ENCODE peak calls at places on chromosomes 4 and X, in five cellular contexts. Z, K, H, M and N are unnamed samples.

GRCh38 chrX:115233497-115234219 is at the start of gene LRCH2:
- DNase-seq in H (peak), Z (peak), M (peak), K (peak), N (no peak)

GRCh38 chrX:152819732-152820131 is 10.8 kb downstream of the CETN2 start:
- DNase-seq in K (no peak), Z (no peak), H (no peak), M (peak), N (no peak)

GRCh38 chr4:22389240-22389871 is 126.5 kb downstream of the ADGRA3 start:
- DNase-seq in Z (peak), H (no peak), K (no peak), M (peak), N (no peak)

GRCh38 chr4:85427123-85427522 is 47.8 kb upstream of the ARHGAP24 start:
- DNase-seq in Z (no peak), M (no peak), K (no peak), H (no peak), N (no peak)

GRCh38 chr4:112522389-112522788 is 6.4 kb upstream of the NEUROG2 start:
- DNase-seq in Z (no peak), H (no peak), K (no peak), M (no peak), N (no peak)

GRCh38 chr4:165493359-165493758 is 114.6 kb downstream of the CPE start:
- DNase-seq in M (peak), H (peak), Z (no peak), K (peak), N (no peak)

GRCh38 chr4:79645942-79646341 is 237.9 kb upstream of the GK2 start:
- DNase-seq in Z (no peak), M (no peak), H (no peak), K (no peak), N (no peak)

GRCh38 chr4:41339812-41340809 is 83.4 kb downstream of the UCHL1 start:
- DNase-seq in M (peak), Z (peak), H (no peak), K (no peak), N (peak)

GRCh38 chr4:150583287-150584197 is 1.6 kb downstream of the MAB21L2 start:
- DNase-seq in H (no peak), Z (no peak), K (peak), M (peak), N (peak)

GRCh38 chr4:56626963-56627362 is 54.1 kb downstream of the HOPX start:
- DNase-seq in H (no peak), Z (no peak), K (no peak), M (no peak), N (no peak)

GRCh38 chr4:168337550-168337940 is 19.0 kb upstream of the DDX60 start:
- DNase-seq in K (no peak), M (peak), H (no peak), Z (no peak), N (no peak)

GRCh38 chrX:17802756-17803155 is 58.3 kb downstream of the RAI2 start:
- DNase-seq in H (no peak), M (no peak), K (no peak), Z (no peak), N (no peak)

GRCh38 chr4:122747883-122748282 is 15.4 kb downstream of the BBS12 start:
- DNase-seq in Z (no peak), H (no peak), M (peak), K (no peak), N (no peak)

GRCh38 chr4:98662619-98663225 is 4.3 kb upstream of the TSPAN5 start:
- DNase-seq in K (no peak), H (no peak), Z (no peak), M (no peak), N (no peak)

GRCh38 chrX:100417671-100418070 is 7.6 kb upstream of the PCDH19 start:
- DNase-seq in Z (no peak), K (no peak), M (peak), H (no peak), N (no peak)

GRCh38 chr4:65381648-65382047 is 288.6 kb downstream of the EPHA5 start:
- DNase-seq in K (no peak), H (no peak), M (no peak), Z (no peak), N (no peak)

DNA sequence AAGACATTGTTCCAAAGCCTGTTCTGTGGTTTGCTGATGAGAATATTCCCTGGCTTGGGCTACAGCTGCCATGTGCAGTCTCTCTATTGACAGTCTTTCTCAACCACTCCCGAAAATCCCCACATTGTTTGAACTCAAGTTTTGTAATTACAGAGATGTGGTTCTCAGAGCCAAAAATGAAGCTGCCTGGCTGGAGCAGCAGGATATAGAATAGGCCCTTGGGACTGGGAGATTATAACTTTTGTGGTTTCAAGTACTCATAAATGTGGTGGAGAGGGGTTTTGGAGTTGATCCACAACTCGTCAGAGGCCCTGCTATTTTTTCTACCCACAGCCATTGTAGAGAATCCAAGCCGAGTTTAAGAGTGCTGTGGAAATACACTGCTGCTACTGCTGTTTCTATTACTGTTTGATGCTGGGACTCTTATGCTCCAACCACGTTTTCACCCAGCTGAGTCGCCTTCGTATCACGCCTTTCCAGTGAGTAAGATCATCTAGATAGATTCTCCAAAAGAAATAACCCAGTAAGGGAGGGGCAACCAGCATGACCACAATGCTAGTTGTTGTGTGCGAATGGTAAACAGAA is 57.1 kb upstream of the ATXN3L start:
- DNase-seq in H (no peak), M (peak), Z (no peak), K (no peak), N (no peak)
- H3K27ac ChIP-seq in H (peak), M (no peak), Z (no peak), K (peak), N (no peak)

GRCh38 chr4:102828497-102828808 is 1.1 kb upstream of the UBE2D3 start:
- DNase-seq in H (no peak), M (no peak), K (no peak), Z (no peak), N (no peak)
- H3K27ac ChIP-seq in H (peak), M (peak), K (peak), Z (peak), N (peak)

DNA sequence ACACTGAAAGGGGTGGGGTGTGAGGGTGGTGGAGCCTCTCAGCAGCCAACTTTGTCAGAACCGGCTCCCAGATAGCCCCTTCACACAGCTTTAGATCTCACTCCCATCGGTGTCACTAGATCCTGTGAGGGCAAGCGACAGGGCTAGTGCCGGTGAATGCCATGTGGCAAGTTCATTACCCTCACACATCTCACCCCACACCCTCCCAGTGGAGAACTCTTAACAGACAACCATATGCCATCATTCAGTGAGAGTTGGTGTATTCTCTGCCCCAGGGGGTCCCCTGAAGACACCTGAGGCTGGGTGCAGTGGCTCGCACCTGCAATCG is 15.3 kb downstream of the SEPTIN6 start:
- DNase-seq in H (no peak), Z (no peak), K (no peak), M (no peak), N (no peak)
- H3K27ac ChIP-seq in H (no peak), Z (no peak), K (peak), M (no peak), N (no peak)

DNA sequence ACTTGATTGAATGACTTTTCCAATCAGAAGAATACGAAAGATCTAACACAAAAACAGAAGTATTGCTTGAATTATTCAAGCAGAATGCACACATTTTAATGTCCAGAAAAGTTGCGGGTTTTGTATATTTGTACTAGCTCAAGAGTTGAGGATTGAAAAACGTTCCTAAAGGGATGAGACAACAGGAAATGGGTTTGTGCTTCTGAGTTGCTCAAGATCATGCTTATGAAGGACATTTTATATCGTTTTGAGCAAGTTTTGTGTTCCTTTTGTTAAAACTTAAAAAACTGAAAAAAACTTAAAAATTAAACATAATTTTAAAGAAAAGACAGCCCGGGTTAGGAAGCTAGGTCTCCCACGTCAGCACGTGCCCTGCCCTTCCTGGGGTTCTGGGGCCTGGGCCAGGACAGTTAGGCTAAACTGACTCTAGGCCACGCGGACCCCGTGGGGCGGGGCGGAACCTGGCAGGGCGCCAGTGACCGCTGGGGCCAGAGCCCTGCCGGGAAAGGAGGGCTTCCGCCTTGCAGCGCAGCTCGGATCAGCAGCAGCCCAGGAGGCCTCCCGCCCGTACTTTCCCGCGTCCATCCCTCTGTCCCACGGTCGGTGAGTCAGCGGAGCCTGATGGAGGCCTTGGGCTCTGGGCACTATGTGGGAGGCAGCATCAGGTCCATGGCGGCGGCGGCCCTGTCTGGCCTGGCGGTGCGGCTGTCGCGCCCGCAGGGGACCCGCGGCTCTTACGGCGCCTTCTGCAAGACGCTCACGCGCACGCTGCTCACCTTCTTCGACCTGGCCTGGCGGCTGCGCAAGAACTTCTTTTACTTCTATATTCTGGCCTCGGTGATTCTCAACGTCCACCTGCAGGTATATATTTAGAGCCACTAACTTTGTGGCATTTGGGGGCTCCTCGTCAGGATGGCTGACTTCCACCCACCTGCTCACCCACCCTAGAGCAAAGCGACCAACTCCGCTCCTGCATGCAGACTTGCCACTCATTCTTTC is at the start of gene SMIM10:
- DNase-seq in Z (peak), M (peak), H (peak), K (peak), N (no peak)
- H3K27ac ChIP-seq in Z (no peak), M (no peak), H (peak), K (peak), N (no peak)

GRCh38 chr4:138957302-138957701 is 58.3 kb upstream of the NOCT start:
- DNase-seq in M (no peak), H (no peak), K (no peak), Z (no peak), N (no peak)
- H3K27ac ChIP-seq in M (no peak), H (no peak), K (no peak), Z (no peak), N (no peak)

GRCh38 chr4:54554339-54554990 is 103.3 kb upstream of the KIT start:
- DNase-seq in K (no peak), Z (no peak), H (no peak), M (no peak), N (no peak)
- H3K27ac ChIP-seq in K (no peak), Z (no peak), H (no peak), M (no peak), N (no peak)

GRCh38 chr4:118957683-118958082 is 69.0 kb downstream of the SYNPO2 start:
- DNase-seq in H (no peak), Z (no peak), K (no peak), M (peak), N (no peak)

GRCh38 chr4:118953276-118953675 is 64.6 kb downstream of the SYNPO2 start:
- DNase-seq in K (no peak), H (no peak), Z (no peak), M (no peak), N (no peak)

GRCh38 chr4:118954246-118954645 is 65.6 kb downstream of the SYNPO2 start:
- DNase-seq in Z (no peak), K (no peak), H (no peak), M (peak), N (no peak)

GRCh38 chr4:118950929-118951570 is 62.4 kb downstream of the SYNPO2 start:
- DNase-seq in Z (no peak), H (no peak), K (no peak), M (no peak), N (no peak)

GRCh38 chr4:118955515-118955914 is 66.9 kb downstream of the SYNPO2 start:
- DNase-seq in K (no peak), M (no peak), H (no peak), Z (no peak), N (no peak)
- H3K27ac ChIP-seq in K (peak), M (no peak), H (no peak), Z (no peak), N (no peak)

DNA sequence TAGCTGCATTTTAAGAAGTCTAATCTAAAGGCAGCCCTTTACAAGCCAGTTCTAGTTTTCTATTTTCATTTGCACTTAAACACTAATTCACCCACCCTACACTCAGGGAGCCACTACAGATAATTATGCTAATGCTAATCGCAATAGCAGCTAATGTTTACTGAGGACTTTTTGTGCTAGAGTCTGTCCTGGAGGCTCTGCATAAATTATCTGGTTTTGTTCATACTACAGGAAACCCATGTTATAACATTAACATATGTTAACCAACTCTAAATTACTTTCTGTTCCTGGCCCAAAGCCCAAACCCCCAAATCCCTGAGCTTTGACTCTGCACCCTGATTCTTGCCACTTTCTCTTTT is 476 bp upstream of the RADX start:
- DNase-seq in H (no peak), Z (no peak), M (no peak), K (no peak), N (no peak)
- H3K27ac ChIP-seq in H (no peak), Z (peak), M (no peak), K (no peak), N (peak)

GRCh38 chr4:3911252-3911856 is 145.2 kb downstream of the ADRA2C start:
- DNase-seq in K (no peak), M (no peak), H (no peak), Z (no peak), N (no peak)
- H3K27ac ChIP-seq in K (no peak), M (no peak), H (no peak), Z (no peak), N (no peak)